ENCODE peak calls at places on chromosomes 16 and 17, in ten cellular contexts. J is activated CD8-positive, alpha-beta T cell treated with anti-CD3 and anti-CD28 coated beads for 36 hours; Y is ovary; O is B cell; T is left ventricle myocardium inferior; G is progenitor cell of endocrine pancreas; R is astrocyte of the spinal cord; W is Calu3; D is activated B cell treated with CpG ODN at 0.5 μM for 24 hours; P is cardiac muscle cell. Q is an unnamed sample.

GRCh38 chr16:84999857-85000480 is 11.4 kb downstream of the ZDHHC7 start:
- DNase-seq in P (no peak), Y (no peak), W (no peak), R (no peak), T (no peak), D (no peak), G (no peak), O (no peak), J (no peak), Q (no peak)

GRCh38 chr16:13997933-13998332 is 73.2 kb upstream of the MRTFB start:
- DNase-seq in J (peak; percentile 15), Y (no peak), D (no peak), R (no peak), G (no peak), O (peak; percentile 50), P (no peak), T (no peak), W (peak; percentile 52), Q (peak; percentile 59)

GRCh38 chr16:88430524-88431446 is 22.3 kb upstream of the ZFPM1 start:
- DNase-seq in P (no peak), T (peak; percentile 40), G (no peak), O (peak; percentile 77), R (peak; percentile 29), J (peak; percentile 59), D (peak; percentile 62), Y (no peak), W (peak; percentile 44), Q (peak; percentile 91)

GRCh38 chr17:3802461-3803307 is 1.7 kb upstream of the ITGAE start:
- DNase-seq in W (no peak), J (no peak), Y (peak; percentile 81), R (peak; percentile 89), P (no peak), T (no peak), G (no peak), O (no peak), D (no peak), Q (no peak)

GRCh38 chr16:84478172-84478948 is 26.1 kb downstream of the MEAK7 start:
- DNase-seq in Y (no peak), G (no peak), D (no peak), W (no peak), O (no peak), R (peak; percentile 80), T (no peak), J (no peak), P (no peak), Q (no peak)

GRCh38 chr16:85821441-85821901 is 22.0 kb downstream of the COX4I1 start:
- DNase-seq in W (peak; percentile 90), G (peak; percentile 83), J (peak; percentile 87), O (peak; percentile 90), T (peak; percentile 73), Y (peak; percentile 84), P (peak; percentile 88), D (peak; percentile 88), R (peak; percentile 65), Q (peak; percentile 92)

GRCh38 chr17:68424861-68425260 is 32.4 kb downstream of the WIPI1 start:
- DNase-seq in G (no peak), J (no peak), R (no peak), P (no peak), T (no peak), W (no peak), Y (no peak), O (no peak), D (no peak), Q (no peak)

GRCh38 chr16:56388209-56388608 is 37.1 kb downstream of the AMFR start:
- DNase-seq in O (no peak), G (no peak), Y (no peak), R (peak; percentile 46), J (no peak), W (no peak), T (no peak), D (no peak), P (no peak), Q (no peak)

GRCh38 chr16:1923299-1924034 is 5.3 kb upstream of the HS3ST6 start:
- DNase-seq in P (peak; percentile 60), T (no peak), R (no peak), Y (no peak), J (peak; percentile 43), D (no peak), O (no peak), W (peak; percentile 60), G (no peak), Q (no peak)
- TF ChIP-seq CTCF in P (peak; percentile 47), T (no peak), R (peak; percentile 53), Y (no peak), J (peak; percentile 49), D (no peak), O (no peak), W (peak; percentile 22), G (peak; percentile 57), Q (no peak)

DNA sequence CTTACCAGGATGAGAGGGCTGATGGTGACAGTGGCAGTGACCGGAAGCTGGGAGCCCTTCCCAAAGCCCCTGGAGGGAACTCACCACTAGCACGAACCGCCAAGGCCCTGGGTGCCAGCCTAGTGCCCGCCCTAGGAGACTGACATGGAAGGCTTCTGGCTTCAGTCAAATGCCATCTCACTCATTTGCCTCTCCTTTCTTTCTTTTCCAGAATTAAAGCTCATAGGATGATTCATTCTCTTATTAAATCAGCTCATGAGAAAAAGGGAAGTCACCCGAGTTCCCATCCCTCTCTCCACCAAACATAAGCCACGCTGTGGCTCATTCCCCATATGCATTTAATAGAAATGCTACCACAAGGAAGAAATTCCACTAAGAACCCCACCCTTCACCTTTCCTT is 12.1 kb downstream of the CUEDC1 start:
- DNase-seq in W (no peak), R (peak; percentile 40), P (no peak), G (no peak), T (no peak), J (no peak), O (no peak), Y (no peak), D (no peak), Q (no peak)
- TF ChIP-seq CTCF in W (no peak), R (no peak), P (no peak), G (no peak), T (no peak), J (no peak), O (no peak), Y (no peak), D (no peak), Q (no peak)

GRCh38 chr17:39212200-39212810 is 12.2 kb downstream of the RPL19 start:
- DNase-seq in O (no peak), R (no peak), T (no peak), G (no peak), W (peak; percentile 15), D (no peak), J (no peak), Y (no peak), P (no peak), Q (no peak)

GRCh38 chr17:39208893-39209292 is 8.8 kb downstream of the RPL19 start:
- DNase-seq in J (peak; percentile 69), W (peak; percentile 73), P (no peak), G (no peak), T (no peak), R (no peak), D (peak; percentile 53), Y (no peak), O (peak; percentile 86), Q (peak; percentile 68)

GRCh38 chr17:39210093-39210434 is 10.0 kb downstream of the RPL19 start:
- DNase-seq in O (no peak), J (no peak), D (no peak), T (no peak), P (no peak), R (no peak), Y (no peak), W (no peak), G (no peak), Q (no peak)

GRCh38 chr17:39208136-39208535 is 8.1 kb downstream of the RPL19 start:
- DNase-seq in D (no peak), W (no peak), Y (no peak), G (no peak), O (peak; percentile 47), T (no peak), J (peak; percentile 68), P (no peak), R (no peak), Q (no peak)

DNA sequence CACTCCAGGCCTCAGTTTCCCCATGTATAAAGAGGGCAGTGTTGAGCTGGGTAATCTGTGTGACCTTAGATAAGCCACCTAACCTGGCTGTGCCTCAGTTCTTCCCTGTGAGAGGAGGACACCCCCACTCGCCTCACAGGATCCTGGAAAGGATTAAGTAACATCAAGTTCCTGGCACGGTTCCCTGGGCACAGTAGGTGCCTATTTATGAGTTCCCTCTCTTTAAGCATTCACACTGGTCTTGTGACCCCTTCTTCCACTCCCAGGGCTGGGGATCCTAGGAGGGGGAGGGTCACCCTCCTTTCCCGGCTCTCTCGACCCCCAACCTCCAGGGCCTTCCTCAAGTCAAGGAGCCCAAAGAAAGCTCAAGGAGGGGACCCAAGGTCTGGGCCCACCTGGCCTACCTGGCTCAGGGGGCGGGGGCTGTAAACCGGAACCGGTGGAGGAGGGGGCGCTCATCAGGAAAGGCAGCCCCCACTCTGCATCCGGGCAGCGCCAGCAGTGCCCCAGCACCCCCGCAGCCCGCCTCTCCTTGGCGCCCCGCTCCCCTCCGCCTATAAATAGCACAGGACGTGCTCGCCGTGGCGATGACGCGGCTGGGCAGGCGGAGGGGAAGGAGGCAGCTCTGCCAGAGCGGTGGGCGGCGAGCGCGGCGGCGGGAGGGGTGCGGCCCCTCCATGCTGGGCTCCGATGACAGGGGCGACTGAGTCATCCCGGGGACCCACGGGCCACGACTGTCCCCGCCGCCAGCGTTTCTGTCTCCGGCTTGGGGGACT is 9.4 kb downstream of the RPL19 start:
- DNase-seq in D (peak; percentile 45), Y (peak; percentile 85), R (peak; percentile 43), P (peak; percentile 75), O (peak; percentile 76), W (peak; percentile 81), J (peak; percentile 92), G (no peak), T (peak; percentile 69), Q (peak; percentile 52)
- TF ChIP-seq CTCF in D (no peak), Y (no peak), R (no peak), P (no peak), O (no peak), W (peak; percentile 13), J (no peak), G (no peak), T (no peak), Q (no peak)

GRCh38 chr17:39198186-39198566 is 707 bp upstream of the CACNB1 start:
- DNase-seq in R (no peak), W (no peak), P (no peak), D (no peak), O (no peak), J (no peak), G (no peak), T (no peak), Y (no peak), Q (no peak)

GRCh38 chr17:39197380-39198185 is at the start of gene CACNB1:
- DNase-seq in P (peak; percentile 91), W (peak; percentile 98), D (peak; percentile 59), J (peak; percentile 79), G (peak; percentile 66), O (peak; percentile 73), Y (peak; percentile 83), T (peak; percentile 82), R (peak; percentile 75), Q (peak; percentile 92)

GRCh38 chr17:39195568-39196160 is 1.8 kb downstream of the CACNB1 start:
- DNase-seq in P (no peak), T (no peak), J (peak; percentile 23), R (no peak), O (no peak), Y (no peak), W (no peak), D (no peak), G (no peak), Q (peak; percentile 71)

GRCh38 chr17:39196191-39196819 is 1.2 kb downstream of the CACNB1 start:
- DNase-seq in D (no peak), R (no peak), W (no peak), G (no peak), T (no peak), O (no peak), P (no peak), J (no peak), Y (no peak), Q (no peak)

GRCh38 chr17:39196820-39197331 is 593 bp downstream of the CACNB1 start:
- DNase-seq in O (no peak), Y (peak; percentile 58), G (no peak), R (no peak), J (peak; percentile 35), D (no peak), P (peak; percentile 41), T (no peak), W (peak; percentile 87), Q (peak; percentile 58)
- TF ChIP-seq CTCF in O (no peak), Y (no peak), G (no peak), R (no peak), J (no peak), D (no peak), P (no peak), T (no peak), W (peak; percentile 18), Q (no peak)